ENCODE peak calls at places on chromosome 11, in four cellular contexts. One of them, this sample, is unnamed.

GRCh38 chr11:1853376-1854131 is 670 bp downstream of the LSP1 start:
- DNase-seq in HTR-8/SVneo: no peak
- DNase-seq in M059J: no peak
- DNase-seq in HAP-1: no peak
- DNase-seq in this sample: no peak

GRCh38 chr11:48049036-48049435 is 68.7 kb downstream of the PTPRJ start:
- DNase-seq in HTR-8/SVneo: no peak
- DNase-seq in M059J: no peak
- DNase-seq in HAP-1: no peak
- DNase-seq in this sample: no peak

GRCh38 chr11:70755410-70756158 is 357.3 kb downstream of the CTTN start:
- DNase-seq in HTR-8/SVneo: peak; percentile 94
- DNase-seq in M059J: peak; percentile 60
- DNase-seq in HAP-1: peak; percentile 83
- DNase-seq in this sample: peak; percentile 48

GRCh38 chr11:85723088-85723487 is 37.1 kb upstream of the CCDC89 start:
- DNase-seq in HTR-8/SVneo: no peak
- DNase-seq in M059J: no peak
- DNase-seq in HAP-1: no peak
- DNase-seq in this sample: no peak

GRCh38 chr11:76795285-76795935 is 12.3 kb downstream of the TSKU start:
- DNase-seq in HTR-8/SVneo: no peak
- DNase-seq in M059J: no peak
- DNase-seq in HAP-1: no peak
- DNase-seq in this sample: no peak

GRCh38 chr11:102552447-102553200 is 22.1 kb upstream of the MMP7 start:
- DNase-seq in HTR-8/SVneo: peak; percentile 24
- DNase-seq in M059J: peak; percentile 99
- DNase-seq in HAP-1: no peak
- DNase-seq in this sample: peak; percentile 64

GRCh38 chr11:36312593-36312990 is 16.5 kb downstream of the PRR5L start:
- DNase-seq in HTR-8/SVneo: no peak
- DNase-seq in M059J: peak; percentile 94
- DNase-seq in HAP-1: no peak
- DNase-seq in this sample: peak; percentile 86

GRCh38 chr11:58524232-58525036 is 16.5 kb upstream of the OR5B21 start:
- DNase-seq in HTR-8/SVneo: peak; percentile 71
- DNase-seq in M059J: peak; percentile 75
- DNase-seq in HAP-1: peak; percentile 74
- DNase-seq in this sample: peak; percentile 81

GRCh38 chr11:34316347-34317037 is 41.3 kb downstream of the ABTB2 start:
- DNase-seq in HTR-8/SVneo: no peak
- DNase-seq in M059J: no peak
- DNase-seq in HAP-1: no peak
- DNase-seq in this sample: peak; percentile 11

GRCh38 chr11:1224491-1225385 is 1.9 kb downstream of the MUC5B start:
- DNase-seq in HTR-8/SVneo: no peak
- DNase-seq in M059J: no peak
- DNase-seq in HAP-1: peak; percentile 17
- DNase-seq in this sample: no peak

GRCh38 chr11:3146612-3147256 is 18.4 kb downstream of the OSBPL5 start:
- DNase-seq in HTR-8/SVneo: peak; percentile 69
- DNase-seq in M059J: peak; percentile 85
- DNase-seq in HAP-1: no peak
- DNase-seq in this sample: peak; percentile 82

GRCh38 chr11:59144096-59144495 is 1.4 kb downstream of the FAM111A start:
- DNase-seq in HTR-8/SVneo: no peak
- DNase-seq in M059J: peak; percentile 17
- DNase-seq in HAP-1: no peak
- DNase-seq in this sample: no peak

GRCh38 chr11:70504246-70505020 is 106.1 kb downstream of the CTTN start:
- DNase-seq in HTR-8/SVneo: no peak
- DNase-seq in M059J: no peak
- DNase-seq in HAP-1: no peak
- DNase-seq in this sample: no peak

GRCh38 chr11:73402834-73403185 is 26.6 kb downstream of the RELT start:
- DNase-seq in HTR-8/SVneo: no peak
- DNase-seq in M059J: peak; percentile 38
- DNase-seq in HAP-1: no peak
- DNase-seq in this sample: no peak

GRCh38 chr11:46120361-46120710 is 918 bp downstream of the PHF21A start:
- DNase-seq in HTR-8/SVneo: no peak
- DNase-seq in M059J: no peak
- DNase-seq in HAP-1: peak; percentile 55
- DNase-seq in this sample: no peak

GRCh38 chr11:43245471-43245870 is 66.3 kb upstream of the API5 start:
- DNase-seq in HTR-8/SVneo: no peak
- DNase-seq in M059J: no peak
- DNase-seq in HAP-1: no peak
- DNase-seq in this sample: no peak

GRCh38 chr11:106063009-106063408 is 14.1 kb downstream of the KBTBD3 start:
- DNase-seq in HTR-8/SVneo: no peak
- DNase-seq in M059J: no peak
- DNase-seq in HAP-1: no peak
- DNase-seq in this sample: no peak

GRCh38 chr11:47587733-47588326 is 1.4 kb downstream of the FAM180B start:
- DNase-seq in HTR-8/SVneo: no peak
- DNase-seq in M059J: no peak
- DNase-seq in HAP-1: no peak
- DNase-seq in this sample: no peak

GRCh38 chr11:46455816-46456215 is 64.2 kb upstream of the CHRM4 start:
- DNase-seq in HTR-8/SVneo: no peak
- DNase-seq in M059J: no peak
- DNase-seq in HAP-1: no peak
- DNase-seq in this sample: no peak

GRCh38 chr11:29879560-29879959 is 137.3 kb downstream of the KCNA4 start:
- DNase-seq in HTR-8/SVneo: no peak
- DNase-seq in M059J: no peak
- DNase-seq in HAP-1: no peak
- DNase-seq in this sample: no peak

GRCh38 chr11:10762185-10762584 is 11.1 kb downstream of the CTR9 start:
- DNase-seq in HTR-8/SVneo: no peak
- DNase-seq in M059J: no peak
- DNase-seq in HAP-1: no peak
- DNase-seq in this sample: no peak

GRCh38 chr11:76140912-76141574 is 65.3 kb downstream of the WNT11 start:
- DNase-seq in HTR-8/SVneo: no peak
- DNase-seq in M059J: no peak
- DNase-seq in HAP-1: no peak
- DNase-seq in this sample: no peak

GRCh38 chr11:63998558-63999348 is 12.5 kb downstream of the OTUB1 start:
- DNase-seq in HTR-8/SVneo: no peak
- DNase-seq in M059J: no peak
- DNase-seq in HAP-1: no peak
- DNase-seq in this sample: no peak

GRCh38 chr11:102138677-102139076 is 28.4 kb downstream of the YAP1 start:
- DNase-seq in HTR-8/SVneo: peak; percentile 46
- DNase-seq in M059J: peak; percentile 71
- DNase-seq in HAP-1: no peak
- DNase-seq in this sample: peak; percentile 86

GRCh38 chr11:12069053-12069676 is 41.2 kb upstream of the MICAL2 start:
- DNase-seq in HTR-8/SVneo: no peak
- DNase-seq in M059J: no peak
- DNase-seq in HAP-1: no peak
- DNase-seq in this sample: no peak

GRCh38 chr11:66119348-66120133 is 49.5 kb downstream of the PACS1 start:
- DNase-seq in HTR-8/SVneo: no peak
- DNase-seq in M059J: peak; percentile 79
- DNase-seq in HAP-1: no peak
- DNase-seq in this sample: peak; percentile 88

This sample was measured in EL.